ENCODE peak calls at places on chromosomes 13 and 19, in eight cellular contexts. H is heart right ventricle, Z is pancreas, D is thyroid gland, U is colonic mucosa, Q is ovary, J is ascending aorta, L is body of pancreas. B is an unnamed sample. For H3K27me3, the result is how much of the 10 kb centered on the place peaks cover.

GRCh38 chr19:47107201-47107952 is 6.2 kb downstream of the ZC3H4 start:
- DNase-seq in H (no peak), Z (peak), D (no peak), U (peak), Q (no peak), J (no peak), L (peak), B (peak)

GRCh38 chr19:46860846-46861690 is at the start of gene ARHGAP35:
- DNase-seq in H (peak), Z (peak), D (peak), U (peak), Q (peak), J (peak), L (peak), B (no peak)

GRCh38 chr13:78610381-78610883 is 7.1 kb upstream of the POU4F1 start:
- DNase-seq in H (no peak), Z (no peak), D (no peak), U (no peak), Q (no peak), J (no peak), L (no peak), B (no peak)

GRCh38 chr13:79457948-79458347 is 23.0 kb upstream of the NDFIP2 start:
- DNase-seq in H (no peak), Z (no peak), D (no peak), U (no peak), Q (no peak), J (no peak), L (no peak), B (peak)

GRCh38 chr13:107803822-107804495 is 411.4 kb downstream of the LIG4 start:
- DNase-seq in H (no peak), Z (no peak), D (no peak), U (no peak), Q (no peak), J (no peak), L (no peak), B (no peak)

GRCh38 chr19:34482380-34483250 is 1.1 kb downstream of the WTIP start:
- DNase-seq in H (peak), Z (no peak), D (peak), U (no peak), Q (no peak), J (peak), L (no peak), B (peak)

GRCh38 chr13:23754506-23754905 is 134.7 kb downstream of the MIPEP start:
- DNase-seq in H (no peak), Z (no peak), D (no peak), U (no peak), Q (no peak), J (no peak), L (no peak), B (no peak)

GRCh38 chr13:20400774-20401173 is 124.9 kb downstream of the CRYL1 start:
- DNase-seq in H (no peak), Z (no peak), D (no peak), U (no peak), Q (no peak), J (peak), L (no peak), B (peak)

GRCh38 chr19:5953680-5954213 is 24.2 kb downstream of the RANBP3 start:
- DNase-seq in H (no peak), Z (no peak), D (peak), U (no peak), Q (no peak), J (no peak), L (no peak), B (peak)

DNA sequence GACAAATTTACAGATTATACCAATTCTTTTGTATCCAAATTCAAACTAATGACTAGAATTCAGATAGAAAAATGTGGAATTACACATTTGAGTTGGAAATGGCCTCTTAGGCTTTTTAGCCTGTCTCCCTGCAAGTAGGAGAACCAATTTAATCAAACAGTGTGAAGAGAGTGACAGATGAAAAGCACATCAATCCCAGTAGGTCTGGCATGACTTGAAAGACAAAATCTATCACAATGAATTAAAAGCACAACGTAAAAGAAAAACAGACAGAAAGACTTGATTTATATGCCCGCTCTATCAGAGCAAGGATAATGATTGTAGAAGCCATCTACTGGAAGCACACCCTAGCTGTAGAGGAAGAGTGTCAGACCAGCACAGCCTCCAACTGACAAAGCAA is 1084.4 kb upstream of the SPRY2 start:
- DNase-seq in H (no peak), Z (no peak), D (no peak), U (no peak), Q (no peak), J (no peak), L (no peak), B (no peak)
- H3K27me3 ChIP-seq in H (under half), Z (under half), D (under half), U (under half), Q (under half), J (under half), L (under half), B (under half)

GRCh38 chr19:50820549-50821247 is 2.9 kb downstream of the KLK1 start:
- DNase-seq in H (no peak), Z (peak), D (no peak), U (peak), Q (no peak), J (no peak), L (peak), B (no peak)
- H3K27me3 ChIP-seq in H (half or more), Z (under half), D (under half), U (under half), Q (under half), J (under half), L (under half), B (under half)

GRCh38 chr13:35475131-35475959 is 1.1 kb downstream of the MAB21L1 start:
- DNase-seq in H (peak), Z (no peak), D (no peak), U (peak), Q (no peak), J (no peak), L (no peak), B (peak)
- H3K27me3 ChIP-seq in H (under half), Z (under half), D (under half), U (under half), Q (under half), J (under half), L (under half), B (under half)

DNA sequence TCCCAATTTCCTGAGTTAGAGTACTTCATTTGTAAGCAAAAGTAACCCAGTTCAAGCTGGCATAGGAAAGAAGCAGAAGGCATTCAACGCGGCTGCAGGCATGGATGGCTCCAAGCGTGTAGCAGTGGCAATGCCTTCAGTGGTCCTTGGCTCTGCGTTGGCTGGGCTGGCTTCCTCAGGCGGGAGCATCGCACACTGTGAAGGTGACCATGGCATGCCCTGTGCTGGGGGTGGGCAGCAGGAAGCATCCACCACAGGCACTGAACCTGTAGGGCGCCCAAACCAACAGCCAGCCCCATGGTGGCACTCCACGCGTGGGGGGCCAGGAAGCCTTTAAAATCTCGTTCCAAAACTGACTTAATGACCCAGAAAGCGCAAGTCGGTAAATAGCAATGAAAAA is 53.6 kb upstream of the SPACA7 start:
- DNase-seq in H (no peak), Z (no peak), D (no peak), U (no peak), Q (no peak), J (no peak), L (no peak), B (no peak)
- H3K27me3 ChIP-seq in H (under half), Z (under half), D (under half), U (under half), Q (under half), J (under half), L (under half), B (under half)

DNA sequence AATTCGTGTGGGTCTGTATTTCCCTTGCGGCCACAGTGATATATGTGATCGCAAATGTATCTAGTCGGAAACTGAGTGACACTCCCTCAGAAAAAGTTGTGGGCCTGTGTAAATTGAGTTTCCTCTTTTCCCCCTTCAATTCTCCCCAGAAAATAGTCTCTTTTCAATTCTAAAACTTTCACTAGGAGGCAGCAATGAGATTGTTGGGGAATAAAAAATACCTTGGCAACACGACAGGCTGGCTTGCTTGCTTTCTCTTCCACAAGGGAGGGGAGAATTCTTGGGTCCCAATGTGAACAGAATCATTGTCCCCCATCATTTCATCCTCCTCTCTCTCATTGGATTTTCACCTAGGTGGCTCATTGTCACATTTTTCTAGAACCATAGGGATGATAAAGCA is 3.7 kb upstream of the SOX21 start:
- DNase-seq in H (no peak), Z (no peak), D (no peak), U (no peak), Q (no peak), J (no peak), L (no peak), B (no peak)
- H3K27me3 ChIP-seq in H (half or more), Z (under half), D (under half), U (under half), Q (under half), J (under half), L (under half), B (under half)

B was measured in mammary epithelial cell.